ENCODE peak calls at places on chromosomes 3 and 15, in seven cellular contexts. A is MM.1S; X is heart left ventricle; S is fibroblast of lung; D is psoas muscle; F is ascending aorta; Z is CD8-positive, alpha-beta T cell. N is an unnamed sample.

GRCh38 chr3:14957933-14958332 is 10.6 kb downstream of the NR2C2 start:
- DNase-seq in A (no peak), X (no peak), S (no peak), D (no peak), F (no peak), Z (no peak), N (peak; percentile 75)

GRCh38 chr3:46154300-46154699 is 53.8 kb downstream of the CCR1 start:
- DNase-seq in A (no peak), X (no peak), S (no peak), D (no peak), F (no peak), Z (no peak), N (no peak)

GRCh38 chr15:32822739-32823138 is 104.9 kb downstream of the GREM1 start:
- DNase-seq in A (no peak), X (no peak), S (no peak), D (no peak), F (no peak), Z (no peak), N (no peak)

GRCh38 chr3:8325306-8325705 is 176.3 kb upstream of the LMCD1 start:
- DNase-seq in A (no peak), X (no peak), S (no peak), D (no peak), F (no peak), Z (no peak), N (no peak)

GRCh38 chr3:59338934-59339333 is 289.1 kb upstream of the CFAP20DC start:
- DNase-seq in A (no peak), X (no peak), S (no peak), D (no peak), F (no peak), Z (no peak), N (no peak)

GRCh38 chr3:139846729-139847128 is 88.3 kb upstream of the CLSTN2 start:
- DNase-seq in A (no peak), X (no peak), S (no peak), D (no peak), F (no peak), Z (no peak), N (no peak)

GRCh38 chr3:43709022-43709421 is 18.3 kb downstream of the ABHD5 start:
- DNase-seq in A (no peak), X (no peak), S (peak; percentile 90), D (no peak), F (no peak), Z (no peak), N (no peak)

GRCh38 chr3:37526511-37526910 is 335.2 kb upstream of the CTDSPL start:
- DNase-seq in A (no peak), X (peak; percentile 94), S (peak; percentile 94), D (peak; percentile 91), F (peak; percentile 92), Z (no peak), N (no peak)

GRCh38 chr15:23424111-23424904 is 22.7 kb downstream of the GOLGA6L2 start:
- DNase-seq in A (no peak), X (no peak), S (no peak), D (peak; percentile 19), F (peak; percentile 48), Z (no peak), N (no peak)

GRCh38 chr3:173893066-173893465 is 495.5 kb downstream of the NLGN1 start:
- DNase-seq in A (no peak), X (no peak), S (no peak), D (no peak), F (no peak), Z (no peak), N (no peak)

GRCh38 chr3:32237670-32238026 is 832 bp upstream of the CMTM8 start:
- DNase-seq in A (no peak), X (no peak), S (no peak), D (no peak), F (no peak), Z (no peak), N (no peak)

GRCh38 chr15:60392986-60393811 is 4.6 kb downstream of the ANXA2 start:
- DNase-seq in A (no peak), X (peak; percentile 82), S (peak; percentile 98), D (peak; percentile 79), F (peak; percentile 90), Z (no peak), N (no peak)

GRCh38 chr3:127367593-127367992 is 79.7 kb upstream of the PRR20G start:
- DNase-seq in A (no peak), X (no peak), S (no peak), D (no peak), F (no peak), Z (no peak), N (no peak)

GRCh38 chr3:35708394-35708793 is 69.1 kb downstream of the ARPP21 start:
- DNase-seq in A (no peak), X (no peak), S (no peak), D (no peak), F (no peak), Z (no peak), N (no peak)

GRCh38 chr3:32296251-32297204 is 58.0 kb downstream of the CMTM8 start:
- DNase-seq in A (peak; percentile 49), X (peak; percentile 61), S (peak; percentile 71), D (peak; percentile 55), F (peak; percentile 76), Z (peak; percentile 65), N (peak; percentile 74)

GRCh38 chr3:87082806-87083440 is 92.0 kb upstream of the VGLL3 start:
- DNase-seq in A (peak; percentile 61), X (no peak), S (peak; percentile 86), D (no peak), F (no peak), Z (no peak), N (peak; percentile 78)

GRCh38 chr15:58378241-58379085 is 53.3 kb upstream of the LIPC start:
- DNase-seq in A (no peak), X (no peak), S (peak; percentile 20), D (no peak), F (no peak), Z (no peak), N (no peak)

GRCh38 chr3:185744997-185745843 is 79.6 kb downstream of the IGF2BP2 start:
- DNase-seq in A (no peak), X (no peak), S (peak; percentile 51), D (no peak), F (no peak), Z (no peak), N (no peak)

GRCh38 chr3:70090322-70090913 is 90.9 kb downstream of the SAMMSON start:
- DNase-seq in A (peak; percentile 45), X (no peak), S (peak; percentile 53), D (no peak), F (no peak), Z (no peak), N (peak; percentile 68)

GRCh38 chr15:60469893-60470641 is 8.9 kb downstream of the ICE2 start:
- DNase-seq in A (no peak), X (no peak), S (no peak), D (no peak), F (no peak), Z (no peak), N (no peak)

GRCh38 chr3:61765109-61765876 is 203.9 kb downstream of the PTPRG start:
- DNase-seq in A (no peak), X (no peak), S (no peak), D (no peak), F (no peak), Z (no peak), N (no peak)

GRCh38 chr3:8813411-8813810 is 44.0 kb upstream of the OXTR start:
- DNase-seq in A (no peak), X (no peak), S (no peak), D (no peak), F (no peak), Z (no peak), N (no peak)

GRCh38 chr3:42692667-42693529 is 7.6 kb downstream of the KLHL40 start:
- DNase-seq in A (no peak), X (no peak), S (no peak), D (no peak), F (no peak), Z (no peak), N (no peak)

GRCh38 chr3:35665390-35666055 is 26.2 kb downstream of the ARPP21 start:
- DNase-seq in A (no peak), X (no peak), S (no peak), D (no peak), F (no peak), Z (no peak), N (no peak)

GRCh38 chr3:52523386-52524257 is 10.0 kb downstream of the NT5DC2 start:
- DNase-seq in A (no peak), X (peak; percentile 26), S (no peak), D (peak; percentile 46), F (no peak), Z (no peak), N (no peak)

GRCh38 chr3:86788371-86788770 is 202.6 kb downstream of the VGLL3 start:
- DNase-seq in A (no peak), X (no peak), S (no peak), D (no peak), F (no peak), Z (no peak), N (no peak)

DNA sequence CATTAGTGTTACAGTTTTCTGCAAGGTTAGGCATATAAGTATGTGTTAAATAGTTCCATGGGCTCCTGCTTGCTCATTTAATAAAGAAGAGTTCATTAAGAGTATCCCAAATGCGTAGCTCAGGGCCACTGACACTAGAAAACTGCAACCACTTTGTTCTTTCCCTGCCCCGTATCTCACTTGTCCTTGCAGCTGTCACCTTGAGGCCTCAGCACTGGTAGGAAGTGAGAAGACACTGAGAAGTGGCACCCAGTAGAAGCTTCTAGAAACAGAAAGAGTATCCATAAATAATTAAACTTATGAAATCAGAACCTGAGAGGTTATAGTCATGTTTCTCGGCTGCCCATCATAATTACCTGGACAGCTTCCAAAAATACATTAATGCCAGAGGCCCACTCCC is 266.0 kb downstream of the KCNMB2 start:
- DNase-seq in A (no peak), X (no peak), S (no peak), D (no peak), F (no peak), Z (no peak), N (no peak)
- H3K27ac ChIP-seq in A (no peak overlapping the region), X (no peak overlapping the region), S (no peak overlapping the region), D (no peak overlapping the region), F (no peak overlapping the region), Z (no peak overlapping the region), N (no peak overlapping the region)

GRCh38 chr15:25188051-25188450 is 233.3 kb downstream of the SNRPN start:
- DNase-seq in A (no peak), X (peak; percentile 13), S (no peak), D (peak; percentile 19), F (no peak), Z (no peak), N (no peak)
- H3K9me3 ChIP-seq in A (no peaks in the 10 kb centered on the region), X (no peaks in the 10 kb centered on the region), S (no peaks in the 10 kb centered on the region), D (peaks cover 3% of the 10 kb centered on the region), F (no peaks in the 10 kb centered on the region), Z (no peaks in the 10 kb centered on the region), N (peaks cover 23% of the 10 kb centered on the region)

GRCh38 chr3:97952280-97952679 is 20.0 kb downstream of the RIOX2 start:
- DNase-seq in A (no peak), X (peak; percentile 44), S (peak; percentile 92), D (peak; percentile 85), F (peak; percentile 69), Z (no peak), N (no peak)
- H3K4me3 ChIP-seq in A (no peak overlapping the region), X (no peak overlapping the region), S (no peak overlapping the region), D (no peak overlapping the region), F (no peak overlapping the region), Z (no peak overlapping the region), N (no peak overlapping the region)

DNA sequence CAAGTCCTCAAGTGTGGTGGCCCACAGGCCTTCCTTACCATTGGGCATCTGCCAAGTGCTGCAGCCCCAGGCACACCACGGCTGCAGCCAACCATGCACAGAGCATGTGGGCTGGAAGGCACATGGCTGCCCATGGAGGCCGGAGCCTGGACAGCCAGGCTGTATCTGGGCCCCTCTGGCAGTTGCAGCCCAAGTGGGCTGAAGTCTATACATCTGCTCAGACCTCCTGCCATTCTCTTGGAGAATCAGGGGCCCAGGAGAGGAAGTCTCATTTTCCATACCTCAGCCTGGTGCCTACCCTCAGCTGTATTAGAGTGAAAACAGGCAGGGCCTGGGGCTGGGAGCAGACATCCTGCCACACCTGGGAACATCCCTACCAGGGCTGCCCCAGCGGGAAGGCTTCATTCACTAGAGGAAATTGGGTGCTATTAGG is 47.9 kb upstream of the SLCO2A1 start:
- DNase-seq in A (no peak), X (no peak), S (no peak), D (no peak), F (no peak), Z (no peak), N (no peak)
- H3K27ac ChIP-seq in A (no peak overlapping the region), X (no peak overlapping the region), S (no peak overlapping the region), D (no peak overlapping the region), F (no peak overlapping the region), Z (no peak overlapping the region), N (no peak overlapping the region)

N was measured in Karpas-422.